ENCODE peak calls at places on chromosomes 3 and 15, in ten cellular contexts. R, U, Z, B, G, J, I, N, P and C are unnamed samples.

GRCh38 chr15:74127954-74128784 is 2.2 kb upstream of the ISLR2 start:
- DNase-seq in R (no peak), U (no peak), Z (no peak), B (no peak), G (peak; percentile 53), J (no peak), I (peak; percentile 56), N (no peak), P (no peak), C (no peak)

GRCh38 chr15:67067930-67068542 is 2.6 kb downstream of the SMAD3 start:
- DNase-seq in R (no peak), U (no peak), Z (no peak), B (no peak), G (no peak), J (no peak), I (no peak), N (no peak), P (no peak), C (no peak)

GRCh38 chr3:18393906-18394305 is 31.2 kb downstream of the SATB1 start:
- DNase-seq in R (no peak), U (no peak), Z (no peak), B (no peak), G (no peak), J (no peak), I (no peak), N (no peak), P (no peak), C (no peak)

GRCh38 chr15:47331796-47332480 is 385.4 kb upstream of the SEMA6D start:
- DNase-seq in R (no peak), U (no peak), Z (no peak), B (peak; percentile 48), G (peak; percentile 78), J (no peak), I (no peak), N (no peak), P (no peak), C (peak; percentile 44)

GRCh38 chr3:138060792-138061191 is 50.8 kb downstream of the CLDN18 start:
- DNase-seq in R (no peak), U (no peak), Z (no peak), B (no peak), G (no peak), J (no peak), I (no peak), N (no peak), P (no peak), C (no peak)

GRCh38 chr3:26428992-26429391 is 193.6 kb upstream of the LRRC3B start:
- DNase-seq in R (no peak), U (no peak), Z (no peak), B (no peak), G (no peak), J (no peak), I (no peak), N (no peak), P (no peak), C (no peak)

GRCh38 chr3:32374788-32375595 is 16.7 kb upstream of the CMTM7 start:
- DNase-seq in R (peak; percentile 18), U (peak; percentile 60), Z (peak; percentile 37), B (peak; percentile 54), G (peak; percentile 81), J (peak; percentile 40), I (peak; percentile 57), N (peak; percentile 80), P (no peak), C (peak; percentile 86)

GRCh38 chr3:127722928-127723603 is 50.3 kb downstream of the ABTB1 start:
- DNase-seq in R (no peak), U (no peak), Z (no peak), B (no peak), G (no peak), J (no peak), I (no peak), N (no peak), P (no peak), C (no peak)

GRCh38 chr3:138914870-138915502 is 32.0 kb downstream of the FOXL2 start:
- DNase-seq in R (no peak), U (peak; percentile 45), Z (no peak), B (no peak), G (no peak), J (no peak), I (no peak), N (no peak), P (no peak), C (no peak)

GRCh38 chr3:132721479-132722164 is 587 bp downstream of the NPHP3 start:
- DNase-seq in R (no peak), U (peak; percentile 51), Z (no peak), B (peak; percentile 8), G (peak; percentile 85), J (no peak), I (no peak), N (no peak), P (peak; percentile 88), C (peak; percentile 63)

GRCh38 chr3:188326111-188326510 is 172.2 kb downstream of the LPP start:
- DNase-seq in R (no peak), U (no peak), Z (no peak), B (no peak), G (no peak), J (no peak), I (no peak), N (no peak), P (no peak), C (no peak)

GRCh38 chr3:19231792-19232461 is 83.6 kb downstream of the KCNH8 start:
- DNase-seq in R (no peak), U (no peak), Z (no peak), B (no peak), G (no peak), J (no peak), I (no peak), N (no peak), P (no peak), C (no peak)

GRCh38 chr3:183818041-183818620 is 7.2 kb downstream of the MAP6D1 start:
- DNase-seq in R (no peak), U (no peak), Z (no peak), B (peak; percentile 29), G (no peak), J (no peak), I (no peak), N (no peak), P (no peak), C (no peak)

GRCh38 chr3:33030246-33030645 is 66.7 kb downstream of the GLB1 start:
- DNase-seq in R (no peak), U (no peak), Z (no peak), B (no peak), G (no peak), J (no peak), I (no peak), N (no peak), P (no peak), C (no peak)

GRCh38 chr3:46576899-46577298 is 10.8 kb upstream of the LRRC2 start:
- DNase-seq in R (no peak), U (no peak), Z (no peak), B (no peak), G (peak; percentile 54), J (no peak), I (no peak), N (no peak), P (no peak), C (no peak)

GRCh38 chr3:169634618-169635236 is 28.8 kb downstream of the MECOM start:
- DNase-seq in R (no peak), U (no peak), Z (no peak), B (no peak), G (no peak), J (no peak), I (no peak), N (no peak), P (peak; percentile 74), C (no peak)

GRCh38 chr3:134797080-134797801 is 2.2 kb downstream of the EPHB1 start:
- DNase-seq in R (no peak), U (no peak), Z (no peak), B (no peak), G (no peak), J (no peak), I (no peak), N (no peak), P (no peak), C (no peak)

GRCh38 chr3:135930243-135930642 is 35.3 kb upstream of the PPP2R3A start:
- DNase-seq in R (no peak), U (no peak), Z (no peak), B (no peak), G (peak; percentile 23), J (no peak), I (no peak), N (no peak), P (no peak), C (no peak)

GRCh38 chr3:126348308-126348920 is 8.8 kb downstream of the KLF15 start:
- DNase-seq in R (no peak), U (no peak), Z (no peak), B (no peak), G (no peak), J (no peak), I (no peak), N (no peak), P (no peak), C (peak; percentile 12)

GRCh38 chr3:53230041-53230621 is 25.7 kb downstream of the TKT start:
- DNase-seq in R (no peak), U (no peak), Z (no peak), B (no peak), G (no peak), J (no peak), I (no peak), N (no peak), P (peak; percentile 47), C (no peak)

GRCh38 chr15:95804484-95804883 is 526.0 kb upstream of the NR2F2 start:
- DNase-seq in R (no peak), U (no peak), Z (no peak), B (no peak), G (no peak), J (no peak), I (no peak), N (no peak), P (no peak), C (no peak)

GRCh38 chr15:75213212-75213767 is 11.6 kb downstream of the C15orf39 start:
- DNase-seq in R (no peak), U (no peak), Z (no peak), B (no peak), G (no peak), J (no peak), I (no peak), N (no peak), P (no peak), C (no peak)

GRCh38 chr15:48330045-48330840 is 986 bp upstream of the DUT start:
- DNase-seq in R (no peak), U (no peak), Z (no peak), B (no peak), G (peak; percentile 35), J (no peak), I (no peak), N (no peak), P (no peak), C (no peak)

GRCh38 chr3:121730940-121731687 is 18.4 kb downstream of the GOLGB1 start:
- DNase-seq in R (no peak), U (no peak), Z (no peak), B (no peak), G (peak; percentile 11), J (no peak), I (no peak), N (no peak), P (no peak), C (no peak)

GRCh38 chr3:26247669-26248068 is 374.9 kb upstream of the LRRC3B start:
- DNase-seq in R (no peak), U (no peak), Z (no peak), B (no peak), G (no peak), J (no peak), I (no peak), N (no peak), P (no peak), C (no peak)

GRCh38 chr3:54965746-54966145 is 37.9 kb upstream of the LRTM1 start:
- DNase-seq in R (no peak), U (peak; percentile 60), Z (no peak), B (no peak), G (no peak), J (no peak), I (no peak), N (no peak), P (no peak), C (no peak)

GRCh38 chr15:80403712-80404056 is 498 bp upstream of the ARNT2 start:
- DNase-seq in R (no peak), U (no peak), Z (no peak), B (peak; percentile 10), G (peak; percentile 64), J (no peak), I (no peak), N (no peak), P (peak; percentile 71), C (no peak)

GRCh38 chr3:113606539-113607218 is 74.3 kb downstream of the SIDT1 start:
- DNase-seq in R (peak; percentile 26), U (no peak), Z (no peak), B (no peak), G (no peak), J (no peak), I (peak; percentile 67), N (peak; percentile 82), P (no peak), C (peak; percentile 62)